ENCODE peak calls at places on chromosomes 6 and 20, in four cellular contexts. One of them, this sample, is unnamed.

GRCh38 chr6:85679445-85680123 is 36.9 kb upstream of the SYNCRIP start:
- DNase-seq in tibial artery: no peak
- DNase-seq in foreskin fibroblast: no peak
- DNase-seq in AG09309: no peak
- DNase-seq in this sample: no peak

GRCh38 chr6:36660771-36661471 is 17.6 kb upstream of the CDKN1A start:
- DNase-seq in foreskin fibroblast: no peak
- DNase-seq in tibial artery: peak
- DNase-seq in AG09309: no peak
- DNase-seq in this sample: peak

GRCh38 chr6:33926451-33926850 is 122.6 kb upstream of the MLN start:
- DNase-seq in foreskin fibroblast: no peak
- DNase-seq in AG09309: no peak
- DNase-seq in tibial artery: no peak
- DNase-seq in this sample: peak

GRCh38 chr6:162264581-162264980 is 463.0 kb downstream of the PRKN start:
- DNase-seq in AG09309: no peak
- DNase-seq in tibial artery: no peak
- DNase-seq in foreskin fibroblast: no peak
- DNase-seq in this sample: no peak

GRCh38 chr20:45456632-45457031 is 12.9 kb upstream of the WFDC2 start:
- DNase-seq in foreskin fibroblast: no peak
- DNase-seq in AG09309: no peak
- DNase-seq in tibial artery: no peak
- DNase-seq in this sample: peak

GRCh38 chr6:128071212-128071611 is 170.4 kb upstream of the THEMIS start:
- DNase-seq in foreskin fibroblast: no peak
- DNase-seq in tibial artery: no peak
- DNase-seq in AG09309: no peak
- DNase-seq in this sample: no peak

GRCh38 chr6:126048635-126049034 is 62.3 kb downstream of the TRMT11 start:
- DNase-seq in tibial artery: no peak
- DNase-seq in foreskin fibroblast: no peak
- DNase-seq in AG09309: no peak
- DNase-seq in this sample: no peak

GRCh38 chr6:33170176-33171095 is 21.8 kb downstream of the COL11A2 start:
- DNase-seq in foreskin fibroblast: no peak
- DNase-seq in AG09309: no peak
- DNase-seq in tibial artery: no peak
- DNase-seq in this sample: no peak

GRCh38 chr6:43491750-43492661 is 14.6 kb downstream of the TJAP1 start:
- DNase-seq in foreskin fibroblast: peak
- DNase-seq in tibial artery: peak
- DNase-seq in AG09309: no peak
- DNase-seq in this sample: peak

GRCh38 chr6:168815229-168815628 is 374.2 kb downstream of the SMOC2 start:
- DNase-seq in tibial artery: no peak
- DNase-seq in AG09309: no peak
- DNase-seq in foreskin fibroblast: no peak
- DNase-seq in this sample: no peak
- TF ChIP-seq CTCF in tibial artery: no peak
- TF ChIP-seq CTCF in AG09309: no peak
- TF ChIP-seq CTCF in foreskin fibroblast: no peak
- TF ChIP-seq CTCF in this sample: peak

GRCh38 chr6:26366504-26366903 is 1.5 kb downstream of the BTN3A2 start:
- DNase-seq in tibial artery: no peak
- DNase-seq in AG09309: no peak
- DNase-seq in foreskin fibroblast: no peak
- DNase-seq in this sample: peak
- H3K4me3 ChIP-seq in tibial artery: no peak
- H3K4me3 ChIP-seq in AG09309: no peak
- H3K4me3 ChIP-seq in foreskin fibroblast: no peak
- H3K4me3 ChIP-seq in this sample: no peak

GRCh38 chr20:37756234-37756633 is 62.4 kb downstream of the CTNNBL1 start:
- DNase-seq in foreskin fibroblast: no peak
- DNase-seq in tibial artery: no peak
- DNase-seq in AG09309: no peak
- DNase-seq in this sample: no peak

GRCh38 chr20:37758332-37758731 is 64.5 kb downstream of the CTNNBL1 start:
- DNase-seq in AG09309: no peak
- DNase-seq in foreskin fibroblast: no peak
- DNase-seq in tibial artery: no peak
- DNase-seq in this sample: no peak

GRCh38 chr20:37759761-37760209 is 66.0 kb downstream of the CTNNBL1 start:
- DNase-seq in foreskin fibroblast: no peak
- DNase-seq in tibial artery: no peak
- DNase-seq in AG09309: no peak
- DNase-seq in this sample: no peak

GRCh38 chr20:37755665-37756064 is 61.8 kb downstream of the CTNNBL1 start:
- DNase-seq in tibial artery: no peak
- DNase-seq in foreskin fibroblast: peak
- DNase-seq in AG09309: no peak
- DNase-seq in this sample: peak

DNA sequence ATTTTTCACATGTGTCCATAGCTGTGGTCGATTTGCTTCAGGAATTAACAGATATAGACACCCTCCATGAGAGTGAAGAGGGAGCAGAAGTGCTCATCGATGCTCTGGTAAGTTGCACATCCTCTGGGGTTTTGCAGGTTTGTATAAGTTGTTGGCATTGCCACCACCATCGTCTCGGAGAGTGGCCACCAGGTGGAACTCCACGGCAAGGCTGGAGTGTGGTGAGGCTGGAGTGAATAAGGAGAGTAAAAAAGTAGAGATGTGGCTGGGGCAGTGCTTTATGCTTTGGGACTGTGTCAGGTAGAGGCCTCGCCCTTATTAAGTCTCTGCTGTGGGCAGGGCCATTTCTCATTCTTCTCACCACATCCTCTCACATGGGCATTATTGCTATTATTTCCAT is 63.7 kb downstream of the CTNNBL1 start:
- DNase-seq in foreskin fibroblast: no peak
- DNase-seq in AG09309: no peak
- DNase-seq in tibial artery: no peak
- DNase-seq in this sample: no peak
- TF ChIP-seq CTCF in foreskin fibroblast: no peak
- TF ChIP-seq CTCF in AG09309: peak
- TF ChIP-seq CTCF in tibial artery: no peak
- TF ChIP-seq CTCF in this sample: peak

GRCh38 chr6:158503846-158504245 is 56.0 kb upstream of the TMEM181 start:
- DNase-seq in foreskin fibroblast: no peak
- DNase-seq in tibial artery: no peak
- DNase-seq in AG09309: no peak
- DNase-seq in this sample: no peak

GRCh38 chr6:158503222-158503621 is 56.7 kb upstream of the TMEM181 start:
- DNase-seq in foreskin fibroblast: no peak
- DNase-seq in tibial artery: no peak
- DNase-seq in AG09309: no peak
- DNase-seq in this sample: no peak

GRCh38 chr6:158501638-158502592 is 58.0 kb upstream of the TMEM181 start:
- DNase-seq in foreskin fibroblast: no peak
- DNase-seq in tibial artery: no peak
- DNase-seq in AG09309: no peak
- DNase-seq in this sample: no peak

GRCh38 chr6:158500016-158500735 is 59.7 kb upstream of the TMEM181 start:
- DNase-seq in tibial artery: no peak
- DNase-seq in foreskin fibroblast: peak
- DNase-seq in AG09309: peak
- DNase-seq in this sample: peak

DNA sequence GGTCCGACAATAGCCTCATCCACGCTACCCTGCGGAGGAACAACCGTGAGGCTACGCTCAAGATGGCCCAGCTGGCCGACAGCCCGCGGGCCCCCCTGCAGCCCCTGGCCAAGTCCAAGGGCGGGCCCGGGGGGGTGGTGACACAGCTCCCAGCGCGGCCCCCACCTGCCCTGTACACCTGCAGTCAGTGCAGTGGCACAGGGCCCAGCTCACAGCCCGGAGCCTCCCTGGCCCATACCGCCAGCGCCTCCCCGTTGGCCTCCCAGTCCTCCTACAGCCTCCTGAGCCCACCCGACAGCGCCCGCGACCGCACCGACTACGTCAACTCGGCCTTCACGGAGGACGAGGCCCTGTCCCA is 57.3 kb upstream of the TMEM181 start:
- DNase-seq in foreskin fibroblast: no peak
- DNase-seq in tibial artery: no peak
- DNase-seq in AG09309: no peak
- DNase-seq in this sample: no peak
- H3K4me3 ChIP-seq in foreskin fibroblast: no peak
- H3K4me3 ChIP-seq in tibial artery: no peak
- H3K4me3 ChIP-seq in AG09309: no peak
- H3K4me3 ChIP-seq in this sample: no peak

DNA sequence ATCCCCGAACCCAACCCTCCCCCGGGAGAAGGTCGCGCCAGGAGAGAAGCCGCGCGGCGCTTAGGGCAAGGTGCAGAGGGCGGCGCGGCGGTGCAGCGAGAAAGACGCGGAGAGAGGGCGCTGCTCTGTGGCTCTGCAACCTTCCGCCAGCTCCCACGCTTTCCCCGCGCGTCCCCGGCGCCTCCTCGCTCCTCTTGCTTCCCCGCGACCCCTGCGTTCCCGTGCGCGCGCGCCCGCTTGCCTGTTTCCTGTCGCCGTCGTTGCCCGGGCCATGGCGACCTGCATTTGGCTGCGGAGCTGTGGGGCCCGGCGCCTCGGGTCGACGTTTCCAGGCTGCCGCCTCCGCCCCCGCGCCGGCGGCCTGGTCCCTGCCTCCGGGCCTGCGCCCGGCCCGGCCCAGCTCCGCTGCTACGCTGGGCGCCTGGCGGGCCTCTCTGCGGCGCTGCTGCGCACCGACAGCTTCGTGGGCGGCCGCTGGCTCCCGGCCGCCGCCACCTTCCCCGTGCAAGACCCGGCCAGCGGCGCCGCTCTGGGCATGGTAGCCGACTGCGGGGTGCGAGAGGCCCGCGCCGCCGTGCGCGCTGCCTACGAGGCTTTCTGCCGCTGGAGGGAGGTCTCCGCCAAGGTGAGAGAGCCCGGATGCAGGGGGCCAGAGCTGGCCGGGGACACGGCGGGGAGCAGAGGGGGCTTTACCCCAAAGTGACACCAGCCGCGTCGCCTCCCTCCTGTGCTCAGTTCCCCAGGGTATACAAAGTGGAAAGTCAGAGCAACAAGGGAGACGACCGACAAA is at the start of gene ALDH5A1:
- DNase-seq in foreskin fibroblast: peak
- DNase-seq in tibial artery: peak
- DNase-seq in AG09309: no peak
- DNase-seq in this sample: peak
- TF ChIP-seq CTCF in foreskin fibroblast: peak
- TF ChIP-seq CTCF in tibial artery: no peak
- TF ChIP-seq CTCF in AG09309: peak
- TF ChIP-seq CTCF in this sample: peak

DNA sequence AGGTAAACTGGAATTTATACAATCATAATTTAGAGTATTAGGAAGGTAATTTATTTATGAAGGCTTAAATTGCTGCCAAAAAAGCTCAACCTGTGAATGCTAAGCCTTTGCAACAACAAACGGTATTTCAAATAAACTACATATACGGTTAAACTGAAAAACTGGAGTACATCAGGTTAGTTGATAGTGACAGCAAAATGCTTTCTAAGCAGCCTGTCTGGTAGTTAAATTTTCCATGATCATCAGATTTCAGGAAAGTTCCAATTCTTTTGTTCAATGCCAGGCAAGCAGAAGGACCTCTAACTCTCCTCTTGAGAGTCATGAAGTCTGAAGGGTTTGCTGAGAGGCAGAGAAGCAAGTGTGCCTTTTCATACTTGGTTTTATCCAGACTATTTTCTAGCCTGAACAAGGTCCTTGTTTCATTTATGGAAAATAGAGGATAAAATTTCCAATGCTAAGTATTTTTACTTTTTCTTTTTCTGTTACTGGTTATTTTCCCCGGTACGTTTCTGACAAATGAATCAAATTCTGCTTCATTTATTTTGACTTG is 4.5 kb downstream of the FLRT3 start:
- DNase-seq in AG09309: no peak
- DNase-seq in tibial artery: no peak
- DNase-seq in foreskin fibroblast: no peak
- DNase-seq in this sample: no peak
- H3K4me3 ChIP-seq in AG09309: no peak
- H3K4me3 ChIP-seq in tibial artery: no peak
- H3K4me3 ChIP-seq in foreskin fibroblast: no peak
- H3K4me3 ChIP-seq in this sample: no peak

This sample was measured in choroid plexus epithelial cell.